ENCODE peak calls at places on chromosomes 3 and 15, in five cellular contexts. D, S, B, K and C are unnamed samples.

GRCh38 chr3:117045143-117045542 is 335.6 kb downstream of the TUSC7 start:
- DNase-seq in D (no peak), S (peak), B (peak), K (no peak), C (no peak)

GRCh38 chr3:57464801-57465200 is 79.3 kb downstream of the DNAH12 start:
- DNase-seq in D (peak), S (no peak), B (no peak), K (no peak), C (no peak)

GRCh38 chr3:1380926-1381646 is 288.3 kb downstream of the CNTN6 start:
- DNase-seq in D (no peak), S (no peak), B (no peak), K (peak), C (no peak)

GRCh38 chr15:69224383-69224782 is 63.9 kb downstream of the GLCE start:
- DNase-seq in D (no peak), S (no peak), B (peak), K (no peak), C (peak)

GRCh38 chr3:182129745-182130144 is 418.0 kb downstream of the SOX2 start:
- DNase-seq in D (no peak), S (no peak), B (no peak), K (no peak), C (no peak)

GRCh38 chr3:72628065-72628464 is 220.2 kb downstream of the SHQ1 start:
- DNase-seq in D (no peak), S (no peak), B (no peak), K (no peak), C (no peak)

GRCh38 chr3:5019411-5020261 is 40.4 kb downstream of the BHLHE40 start:
- DNase-seq in D (no peak), S (no peak), B (peak), K (no peak), C (no peak)

GRCh38 chr3:63351159-63352007 is 73.3 kb downstream of the SYNPR start:
- DNase-seq in D (peak), S (peak), B (no peak), K (no peak), C (no peak)

GRCh38 chr3:46849098-46849631 is 14.1 kb downstream of the MYL3 start:
- DNase-seq in D (no peak), S (no peak), B (no peak), K (peak), C (no peak)

GRCh38 chr15:25719101-25719985 is 143.8 kb downstream of the ATP10A start:
- DNase-seq in D (no peak), S (no peak), B (no peak), K (no peak), C (no peak)

GRCh38 chr3:23325466-23326065 is 122.4 kb downstream of the UBE2E2 start:
- DNase-seq in D (no peak), S (no peak), B (no peak), K (no peak), C (no peak)

DNA sequence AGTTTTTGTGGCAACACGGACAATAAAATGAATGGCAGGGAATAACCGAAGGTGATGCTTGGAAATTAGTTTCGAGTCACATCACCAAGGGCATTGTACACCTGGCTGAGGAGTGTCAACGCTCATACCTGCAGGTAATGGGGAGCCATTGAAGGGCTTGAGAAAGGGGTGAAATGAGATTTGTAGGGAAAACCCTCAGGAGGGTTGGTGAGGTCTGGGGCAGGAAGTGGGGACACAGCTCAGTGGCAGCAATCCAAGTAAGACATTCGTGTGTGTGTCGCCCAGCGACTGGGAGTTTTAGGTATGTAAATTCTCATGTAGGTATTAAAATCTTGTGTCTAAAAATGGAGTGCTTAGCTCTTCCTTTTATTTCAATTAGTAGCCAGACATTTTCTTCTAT is 14.3 kb downstream of the PARP14 start:
- DNase-seq in D (no peak), S (no peak), B (no peak), K (no peak), C (no peak)
- TF ChIP-seq POLR2A in D (no peak), S (no peak), B (no peak), K (no peak), C (no peak)

DNA sequence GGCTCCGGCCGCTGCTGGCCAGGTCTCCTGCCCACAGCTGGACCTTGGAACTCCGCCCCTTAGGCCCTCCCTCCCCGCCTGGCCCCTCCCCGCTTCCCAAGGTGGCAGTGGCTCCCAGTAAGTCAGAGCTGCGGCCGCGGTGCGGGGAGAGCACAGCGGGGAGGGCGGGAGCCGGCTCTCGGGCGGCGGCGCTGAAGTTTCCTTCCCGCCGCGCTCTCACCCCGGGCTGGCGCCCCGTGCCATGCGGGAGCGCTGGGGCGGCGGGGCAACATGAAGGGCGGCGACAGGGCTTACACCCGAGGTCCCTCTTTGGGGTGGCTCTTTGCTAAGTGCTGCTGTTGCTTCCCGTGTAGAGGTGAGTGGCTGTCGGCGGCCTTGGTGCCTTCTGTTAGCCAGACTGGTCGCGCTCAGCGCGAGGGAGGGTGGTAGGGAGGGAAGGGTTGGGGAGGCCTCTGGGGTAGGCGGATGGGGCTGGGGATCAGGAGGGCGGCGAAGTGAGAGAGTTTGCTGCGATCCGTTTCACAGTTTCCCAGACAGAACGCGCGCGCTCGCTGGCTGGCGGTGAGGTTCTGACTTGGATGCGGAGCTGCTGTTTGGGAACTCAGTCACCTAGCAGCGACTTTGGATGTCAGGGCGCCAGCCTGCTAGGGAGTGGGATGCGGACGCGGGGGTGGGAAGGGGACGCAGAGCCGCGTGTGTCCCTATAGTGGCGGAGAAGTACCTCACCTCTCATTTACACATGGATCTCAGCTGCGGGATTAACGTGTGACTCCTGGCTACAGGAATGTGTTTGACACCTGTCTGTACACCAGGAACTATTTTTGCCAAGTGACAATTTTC is 145.5 kb upstream of the UMPS start:
- DNase-seq in D (peak), S (peak), B (peak), K (peak), C (peak)
- TF ChIP-seq POLR2A in D (no peak), S (no peak), B (peak), K (peak), C (peak)

GRCh38 chr15:45166792-45167630 is 20.8 kb downstream of the SHF start:
- DNase-seq in D (peak), S (peak), B (peak), K (peak), C (peak)
- TF ChIP-seq POLR2A in D (no peak), S (peak), B (peak), K (peak), C (peak)

GRCh38 chr3:129001101-129001816 is at the start of gene EFCC1:
- DNase-seq in D (no peak), S (no peak), B (peak), K (peak), C (no peak)
- TF ChIP-seq POLR2A in D (no peak), S (no peak), B (peak), K (peak), C (peak)

GRCh38 chr15:39468828-39469227 is 112.1 kb upstream of the THBS1 start:
- DNase-seq in D (no peak), S (peak), B (no peak), K (no peak), C (no peak)

GRCh38 chr15:39462691-39463090 is 118.2 kb upstream of the THBS1 start:
- DNase-seq in D (no peak), S (peak), B (no peak), K (no peak), C (no peak)

GRCh38 chr15:39465843-39466242 is 115.0 kb upstream of the THBS1 start:
- DNase-seq in D (no peak), S (no peak), B (no peak), K (no peak), C (no peak)

GRCh38 chr15:39468341-39468740 is 112.5 kb upstream of the THBS1 start:
- DNase-seq in D (no peak), S (no peak), B (no peak), K (no peak), C (no peak)

GRCh38 chr15:39466428-39466827 is 114.5 kb upstream of the THBS1 start:
- DNase-seq in D (no peak), S (peak), B (peak), K (peak), C (peak)
- TF ChIP-seq POLR2A in D (no peak), S (no peak), B (no peak), K (no peak), C (no peak)

DNA sequence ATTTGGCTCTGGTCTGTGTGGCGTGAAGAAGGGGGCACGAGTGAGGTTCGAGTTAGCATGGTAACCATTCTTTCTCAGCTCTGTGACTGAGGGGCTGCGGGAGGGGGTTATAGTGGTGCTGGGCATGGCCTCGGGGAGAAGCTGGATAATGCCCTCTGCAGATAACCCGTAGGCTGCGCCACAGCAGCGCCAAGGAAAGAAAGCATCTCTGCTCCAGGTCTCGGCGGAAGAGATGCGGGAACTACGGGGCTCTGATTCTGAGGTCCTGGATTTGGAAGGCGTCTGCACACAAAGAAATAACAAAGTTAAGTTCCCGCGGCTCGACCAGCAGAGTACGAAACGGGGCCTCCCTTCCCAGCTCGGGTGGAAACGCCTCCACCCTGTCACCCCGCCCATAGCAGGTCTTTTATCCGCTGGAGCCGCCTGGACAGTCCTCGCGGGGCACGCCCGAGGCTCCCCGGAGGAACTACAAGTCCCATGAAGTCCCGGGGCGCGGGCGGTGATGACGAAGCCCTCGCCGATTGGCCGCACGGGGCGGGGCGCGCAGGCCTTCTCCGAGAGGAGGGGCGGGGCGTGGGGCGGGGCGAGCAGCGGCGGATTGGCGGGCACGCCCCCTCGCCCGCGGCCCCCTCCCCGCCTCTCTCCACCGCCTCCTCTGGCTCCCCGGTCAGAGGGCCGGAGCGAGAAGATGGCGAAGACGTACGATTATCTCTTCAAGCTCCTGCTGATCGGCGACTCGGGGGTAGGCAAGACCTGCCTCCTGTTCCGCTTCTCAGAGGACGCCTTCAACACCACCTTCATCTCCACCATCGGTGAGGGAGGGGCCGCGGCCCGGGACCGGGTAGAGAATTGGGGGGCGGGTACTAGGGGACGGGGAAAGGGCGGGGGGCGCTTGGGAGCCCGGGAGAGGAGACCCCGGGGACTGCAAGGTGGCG is at the start of gene RAB8B:
- DNase-seq in D (peak), S (peak), B (peak), K (peak), C (peak)
- TF ChIP-seq POLR2A in D (peak), S (peak), B (peak), K (peak), C (peak)

GRCh38 chr15:75357976-75358673 is 10.3 kb downstream of the MAN2C1 start:
- DNase-seq in D (no peak), S (no peak), B (no peak), K (no peak), C (no peak)
- TF ChIP-seq POLR2A in D (no peak), S (no peak), B (no peak), K (no peak), C (no peak)